ENCODE peak calls at places on chromosomes 4 and X, in nine cellular contexts. B is IMR-90; A is SK-N-SH; M is ovary; Y is tibial nerve; O is CD8-positive, alpha-beta memory T cell; S is left lung; U is cardiac muscle cell; T is CD4-positive, alpha-beta T cell. G is an unnamed sample.

GRCh38 chr4:77348815-77349214 is 191.8 kb downstream of the CCNG2 start:
- DNase-seq in U (no peak), M (no peak), S (no peak), A (no peak), B (no peak), Y (no peak), T (no peak), O (no peak), G (no peak)

GRCh38 chr4:109433281-109434006 is at the start of gene SEC24B:
- DNase-seq in T (peak; percentile 82), Y (peak; percentile 82), M (peak; percentile 79), U (peak; percentile 88), A (peak; percentile 93), B (peak; percentile 62), O (peak; percentile 88), S (peak; percentile 95), G (peak; percentile 91)

GRCh38 chr4:127959794-127960193 is 5.2 kb downstream of the MFSD8 start:
- DNase-seq in T (no peak), U (no peak), M (no peak), Y (no peak), S (no peak), B (peak; percentile 6), O (no peak), A (no peak), G (no peak)

GRCh38 chr4:154465085-154465484 is 26.5 kb downstream of the DCHS2 start:
- DNase-seq in S (no peak), B (no peak), M (no peak), T (no peak), Y (no peak), A (no peak), O (no peak), U (no peak), G (no peak)

GRCh38 chrX:6667048-6667768 is 132.3 kb upstream of the VCX3A start:
- DNase-seq in S (no peak), A (no peak), B (no peak), Y (no peak), M (no peak), T (no peak), O (no peak), U (no peak), G (no peak)

GRCh38 chr4:5865896-5866599 is 26.8 kb downstream of the CRMP1 start:
- DNase-seq in B (no peak), M (no peak), Y (no peak), O (no peak), A (no peak), U (no peak), S (no peak), T (no peak), G (no peak)

GRCh38 chr4:155722816-155723499 is 35.9 kb upstream of the GUCY1B1 start:
- DNase-seq in O (no peak), Y (no peak), U (no peak), S (no peak), B (peak; percentile 77), M (no peak), A (no peak), T (no peak), G (no peak)

GRCh38 chrX:151543706-151544105 is 19.8 kb upstream of the PASD1 start:
- DNase-seq in S (no peak), U (no peak), O (no peak), T (no peak), M (no peak), B (no peak), A (no peak), Y (no peak), G (no peak)

GRCh38 chr4:73653695-73654106 is 33.5 kb upstream of the RASSF6 start:
- DNase-seq in U (peak; percentile 27), Y (no peak), A (peak; percentile 38), O (no peak), T (no peak), M (peak; percentile 20), S (no peak), B (peak; percentile 62), G (peak; percentile 14)

GRCh38 chr4:649293-649625 is 23.9 kb downstream of the PDE6B start:
- DNase-seq in B (no peak), S (no peak), T (no peak), U (no peak), Y (no peak), A (no peak), O (no peak), M (no peak), G (no peak)
- H3K27me3 ChIP-seq in B (peaks cover 11% of the 10 kb centered on the region), S (peaks cover 8% of the 10 kb centered on the region), T (peaks cover 4% of the 10 kb centered on the region), U (no peaks in the 10 kb centered on the region), Y (peaks cover 44% of the 10 kb centered on the region), A (peaks cover 13% of the 10 kb centered on the region), O (peaks cover 4% of the 10 kb centered on the region), M (no peaks in the 10 kb centered on the region), G (no peaks in the 10 kb centered on the region)

GRCh38 chr4:3239342-3239741 is 9.6 kb upstream of the MSANTD1 start:
- DNase-seq in M (no peak), U (no peak), O (no peak), S (no peak), T (no peak), Y (no peak), B (no peak), A (no peak), G (no peak)
- H3K27ac ChIP-seq in M (no peak overlapping the region), U (peak overlapping the region; percentile 77), O (no peak overlapping the region), S (no peak overlapping the region), T (no peak overlapping the region), Y (no peak overlapping the region), B (no peak overlapping the region), A (no peak overlapping the region), G (no peak overlapping the region)

DNA sequence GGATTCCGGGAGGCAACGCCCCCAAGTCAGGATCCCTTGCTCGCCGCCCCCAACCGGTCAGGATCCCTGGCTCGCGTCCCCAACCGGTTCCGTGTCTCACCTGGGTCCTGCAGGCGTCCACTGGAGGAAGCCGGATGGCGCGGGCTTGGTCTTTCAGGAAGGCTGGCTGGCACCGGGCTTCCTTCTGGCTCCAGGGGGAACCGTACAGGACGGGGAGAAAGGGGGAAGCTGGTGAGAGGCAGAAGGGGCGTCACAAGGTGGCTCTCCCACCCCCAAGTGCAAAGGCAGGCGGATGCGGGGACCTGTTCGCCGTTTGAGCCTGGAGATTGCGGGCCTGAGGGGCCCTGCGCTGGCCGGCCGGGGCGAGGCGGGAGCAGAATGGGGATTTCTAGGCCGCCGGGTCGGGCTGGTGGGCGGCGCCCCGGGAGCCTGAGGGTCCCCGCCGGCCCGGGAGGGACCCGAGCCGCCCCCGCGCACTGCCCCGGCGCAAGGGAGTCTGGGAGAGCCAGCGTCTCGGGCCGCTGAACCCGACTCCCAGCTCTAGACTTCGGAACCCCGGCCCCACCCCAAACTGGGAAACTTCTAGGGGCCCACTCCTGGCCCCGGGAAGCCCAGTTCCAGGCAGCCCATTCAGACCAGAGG is 84.8 kb downstream of the HPRT1 start:
- DNase-seq in U (peak; percentile 48), M (peak; percentile 44), A (peak; percentile 49), S (no peak), B (no peak), Y (no peak), T (no peak), O (no peak), G (no peak)
- H3K27me3 ChIP-seq in U (peaks cover 43% of the 10 kb centered on the region), M (no peaks in the 10 kb centered on the region), A (no peaks in the 10 kb centered on the region), S (peaks cover 20% of the 10 kb centered on the region), B (no peaks in the 10 kb centered on the region), Y (peaks cover 69% of the 10 kb centered on the region), T (peaks cover 58% of the 10 kb centered on the region), O (peaks cover 20% of the 10 kb centered on the region), G (peaks cover 24% of the 10 kb centered on the region)

DNA sequence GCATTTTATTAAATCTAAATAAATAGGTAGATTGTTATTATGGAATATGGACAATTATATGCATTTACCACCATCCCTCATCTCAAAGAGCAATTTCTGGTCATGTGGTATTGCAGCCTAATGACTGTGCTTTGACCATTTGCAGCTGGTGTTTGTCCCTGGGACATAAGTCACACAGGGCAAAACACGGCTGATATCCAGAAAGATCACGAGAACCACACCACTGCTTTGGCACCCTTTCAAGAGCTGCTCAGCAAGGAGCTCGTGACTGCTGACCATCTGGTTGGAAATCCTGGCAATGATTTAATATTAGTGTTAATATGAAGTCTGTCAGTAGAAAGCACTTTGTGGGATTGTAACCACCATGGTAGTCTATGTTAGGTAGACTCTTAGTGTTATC is 545.0 kb downstream of the GBA3 start:
- DNase-seq in M (no peak), U (no peak), B (no peak), Y (no peak), A (peak; percentile 0), O (no peak), T (no peak), S (no peak), G (no peak)
- H3K27ac ChIP-seq in M (no peak overlapping the region), U (no peak overlapping the region), B (no peak overlapping the region), Y (no peak overlapping the region), A (no peak overlapping the region), O (no peak overlapping the region), T (no peak overlapping the region), S (no peak overlapping the region), G (no peak overlapping the region)

GRCh38 chr4:48490680-48491513 is 845 bp downstream of the ZAR1 start:
- DNase-seq in O (no peak), U (no peak), A (no peak), B (no peak), T (no peak), Y (no peak), S (no peak), M (no peak), G (no peak)
- H3K27me3 ChIP-seq in O (peaks cover 7% of the 10 kb centered on the region), U (peaks cover 66% of the 10 kb centered on the region), A (no peaks in the 10 kb centered on the region), B (peaks cover 55% of the 10 kb centered on the region), T (peaks cover 57% of the 10 kb centered on the region), Y (peaks cover 61% of the 10 kb centered on the region), S (peaks cover 60% of the 10 kb centered on the region), M (no peaks in the 10 kb centered on the region), G (peaks cover 22% of the 10 kb centered on the region)

DNA sequence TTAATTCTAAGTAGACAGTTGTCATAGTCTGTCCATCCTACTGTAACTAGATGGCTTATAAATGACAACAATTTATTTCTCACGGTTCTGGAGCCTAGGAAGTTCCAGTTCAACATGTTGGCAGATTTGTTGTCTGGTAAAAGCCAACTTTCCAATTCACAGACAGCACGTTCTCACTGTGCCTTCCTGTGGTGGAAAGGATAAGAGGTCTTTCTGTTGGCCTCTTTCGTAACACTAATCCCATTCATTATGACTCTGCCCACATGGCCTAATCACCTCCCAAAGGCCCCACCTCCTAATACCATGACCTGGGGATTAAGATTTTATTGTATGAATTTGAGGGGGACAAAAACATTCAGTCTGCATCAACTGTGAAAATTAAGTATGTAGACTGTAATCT is 83.2 kb downstream of the GALNTL6 start:
- DNase-seq in U (no peak), O (no peak), M (no peak), T (no peak), B (no peak), Y (no peak), S (no peak), A (no peak), G (no peak)
- H3K27ac ChIP-seq in U (no peak overlapping the region), O (no peak overlapping the region), M (no peak overlapping the region), T (no peak overlapping the region), B (no peak overlapping the region), Y (no peak overlapping the region), S (no peak overlapping the region), A (no peak overlapping the region), G (no peak overlapping the region)

GRCh38 chr4:1512738-1513660 is 106.8 kb upstream of the NKX1-1 start:
- DNase-seq in U (peak; percentile 79), T (peak; percentile 14), B (no peak), A (peak; percentile 87), Y (no peak), O (peak; percentile 18), S (no peak), M (peak; percentile 24), G (peak; percentile 39)
- H3K27me3 ChIP-seq in U (peaks cover 8% of the 10 kb centered on the region), T (peaks cover 7% of the 10 kb centered on the region), B (peaks cover 62% of the 10 kb centered on the region), A (peaks cover 47% of the 10 kb centered on the region), Y (peaks cover 75% of the 10 kb centered on the region), O (no peaks in the 10 kb centered on the region), S (peaks cover 14% of the 10 kb centered on the region), M (no peaks in the 10 kb centered on the region), G (peaks cover 5% of the 10 kb centered on the region)

DNA sequence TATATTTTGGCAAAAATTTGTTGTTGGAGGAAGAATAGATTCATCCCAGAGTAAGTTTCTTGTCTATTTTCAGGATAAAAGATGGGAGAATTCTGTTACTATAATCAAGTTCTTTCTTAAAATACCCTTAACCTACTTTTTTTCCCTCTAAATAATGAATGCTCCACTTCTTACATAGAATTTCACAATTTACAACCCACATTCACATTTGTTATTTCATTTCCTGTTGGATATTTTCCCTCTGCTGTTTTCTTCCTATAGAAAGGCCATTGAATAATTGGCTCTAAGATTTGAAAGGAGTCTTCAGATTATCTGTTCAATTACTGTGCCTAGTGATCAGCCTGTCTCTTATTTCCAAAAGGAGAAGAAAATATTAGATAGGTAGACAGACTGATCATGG is 79.6 kb downstream of the CPE start:
- DNase-seq in S (no peak), A (no peak), T (no peak), M (no peak), U (no peak), Y (no peak), B (no peak), O (no peak), G (no peak)
- H3K27ac ChIP-seq in S (no peak overlapping the region), A (no peak overlapping the region), T (no peak overlapping the region), M (no peak overlapping the region), U (no peak overlapping the region), Y (no peak overlapping the region), B (no peak overlapping the region), O (no peak overlapping the region), G (no peak overlapping the region)

G was measured in CD4-positive, alpha-beta memory T cell.